ENCODE peak calls at places on chromosomes 6 and 20, in seven cellular contexts. One of them, this sample, is unnamed.

GRCh38 chr6:158460602-158461092 is 99.2 kb upstream of the TMEM181 start:
- DNase-seq in NB4: peak
- DNase-seq in endothelial cell of umbilical vein: peak
- DNase-seq in K562: no peak
- DNase-seq in A549: no peak
- DNase-seq in HCT116: no peak
- DNase-seq in WTC11: no peak
- DNase-seq in this sample: no peak

GRCh38 chr6:31510007-31510406 is 12.1 kb downstream of the MICB start:
- DNase-seq in WTC11: no peak
- DNase-seq in A549: no peak
- DNase-seq in endothelial cell of umbilical vein: no peak
- DNase-seq in K562: no peak
- DNase-seq in HCT116: no peak
- DNase-seq in NB4: no peak
- DNase-seq in this sample: no peak

GRCh38 chr6:124193132-124193531 is 389.5 kb downstream of the NKAIN2 start:
- DNase-seq in HCT116: no peak
- DNase-seq in WTC11: no peak
- DNase-seq in endothelial cell of umbilical vein: no peak
- DNase-seq in NB4: no peak
- DNase-seq in K562: no peak
- DNase-seq in A549: no peak
- DNase-seq in this sample: no peak

GRCh38 chr20:5899444-5899843 is 50.9 kb downstream of the TRMT6 start:
- DNase-seq in HCT116: no peak
- DNase-seq in WTC11: no peak
- DNase-seq in endothelial cell of umbilical vein: no peak
- DNase-seq in A549: no peak
- DNase-seq in K562: no peak
- DNase-seq in NB4: no peak
- DNase-seq in this sample: no peak

GRCh38 chr6:29710281-29710941 is 12.8 kb upstream of the HLA-F start:
- DNase-seq in WTC11: no peak
- DNase-seq in NB4: no peak
- DNase-seq in endothelial cell of umbilical vein: no peak
- DNase-seq in HCT116: no peak
- DNase-seq in K562: no peak
- DNase-seq in A549: no peak
- DNase-seq in this sample: no peak

GRCh38 chr20:47196091-47197081 is 160.1 kb downstream of the ZMYND8 start:
- DNase-seq in WTC11: peak
- DNase-seq in endothelial cell of umbilical vein: peak
- DNase-seq in K562: peak
- DNase-seq in NB4: peak
- DNase-seq in HCT116: peak
- DNase-seq in A549: peak
- DNase-seq in this sample: peak

GRCh38 chr6:19410477-19410876 is 426.7 kb upstream of the ID4 start:
- DNase-seq in K562: no peak
- DNase-seq in HCT116: no peak
- DNase-seq in NB4: no peak
- DNase-seq in endothelial cell of umbilical vein: no peak
- DNase-seq in A549: peak
- DNase-seq in WTC11: no peak
- DNase-seq in this sample: no peak

GRCh38 chr6:35258858-35259193 is 709 bp upstream of the ZNF76 start:
- DNase-seq in endothelial cell of umbilical vein: no peak
- DNase-seq in NB4: no peak
- DNase-seq in K562: peak
- DNase-seq in HCT116: peak
- DNase-seq in A549: no peak
- DNase-seq in WTC11: no peak
- DNase-seq in this sample: peak

GRCh38 chr20:61516398-61517208 is 264.5 kb downstream of the CDH4 start:
- DNase-seq in HCT116: no peak
- DNase-seq in endothelial cell of umbilical vein: no peak
- DNase-seq in A549: no peak
- DNase-seq in NB4: no peak
- DNase-seq in WTC11: no peak
- DNase-seq in K562: no peak
- DNase-seq in this sample: no peak

GRCh38 chr6:98835149-98836024 is 1.0 kb downstream of the POU3F2 start:
- DNase-seq in HCT116: no peak
- DNase-seq in endothelial cell of umbilical vein: no peak
- DNase-seq in NB4: no peak
- DNase-seq in K562: no peak
- DNase-seq in A549: peak
- DNase-seq in WTC11: no peak
- DNase-seq in this sample: no peak

DNA sequence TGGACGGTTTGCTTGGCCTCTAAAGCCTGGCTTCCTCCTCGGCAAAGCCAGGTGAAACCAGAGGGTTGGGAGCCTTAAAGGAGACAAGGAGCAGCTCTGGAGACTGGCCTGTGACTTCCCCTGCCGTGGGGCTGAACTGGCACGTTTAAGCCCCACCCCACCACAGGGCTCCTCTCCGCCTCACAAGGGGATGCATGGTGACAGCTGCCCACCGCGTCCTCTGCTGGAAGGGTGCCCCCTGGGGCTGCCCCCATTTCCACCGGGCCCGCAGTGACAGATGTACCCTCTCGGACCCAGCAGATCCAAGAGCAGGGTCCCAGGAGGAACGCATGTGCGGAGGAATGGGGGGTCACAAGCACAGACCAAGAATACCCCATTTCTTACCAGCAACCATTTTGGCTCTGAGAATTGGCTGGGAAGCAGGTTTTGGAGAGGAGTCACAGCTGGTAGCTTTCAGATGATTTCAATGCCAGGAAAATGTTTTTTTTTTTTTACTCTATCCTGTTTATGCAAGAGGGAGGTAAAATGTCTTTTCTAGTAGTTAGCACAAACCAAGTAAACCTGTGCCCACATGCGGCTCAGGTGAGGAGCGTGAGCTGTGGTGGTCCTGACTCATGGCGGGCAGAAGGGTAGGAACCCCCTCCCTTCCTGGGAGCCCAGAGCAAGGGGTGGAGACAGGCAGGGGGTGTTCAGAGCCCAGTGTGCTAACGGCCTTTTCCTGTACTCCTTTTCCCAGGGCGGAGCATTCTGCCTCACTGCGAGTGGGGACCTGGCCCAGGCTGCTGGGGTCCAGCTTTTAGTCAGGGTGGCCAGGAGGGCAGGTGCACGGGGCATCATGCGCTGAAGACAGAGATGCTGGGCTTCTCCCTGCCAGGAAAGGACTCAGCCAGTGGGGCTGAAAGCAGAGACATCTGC is 33.0 kb downstream of the FRMD1 start:
- DNase-seq in WTC11: no peak
- DNase-seq in HCT116: no peak
- DNase-seq in endothelial cell of umbilical vein: no peak
- DNase-seq in K562: no peak
- DNase-seq in NB4: no peak
- DNase-seq in A549: no peak
- DNase-seq in this sample: no peak
- TF ChIP-seq MAX in WTC11: no peak
- TF ChIP-seq MAX in HCT116: no peak
- TF ChIP-seq MAX in endothelial cell of umbilical vein: no peak
- TF ChIP-seq MAX in K562: no peak
- TF ChIP-seq MAX in NB4: no peak
- TF ChIP-seq MAX in A549: no peak
- TF ChIP-seq MAX in this sample: no peak

GRCh38 chr6:107999341-107999740 is 41.3 kb upstream of the SEC63 start:
- DNase-seq in NB4: no peak
- DNase-seq in K562: no peak
- DNase-seq in HCT116: no peak
- DNase-seq in WTC11: no peak
- DNase-seq in endothelial cell of umbilical vein: no peak
- DNase-seq in A549: no peak
- DNase-seq in this sample: no peak
- TF ChIP-seq MAX in NB4: no peak
- TF ChIP-seq MAX in K562: no peak
- TF ChIP-seq MAX in HCT116: no peak
- TF ChIP-seq MAX in WTC11: no peak
- TF ChIP-seq MAX in endothelial cell of umbilical vein: no peak
- TF ChIP-seq MAX in A549: no peak
- TF ChIP-seq MAX in this sample: no peak

DNA sequence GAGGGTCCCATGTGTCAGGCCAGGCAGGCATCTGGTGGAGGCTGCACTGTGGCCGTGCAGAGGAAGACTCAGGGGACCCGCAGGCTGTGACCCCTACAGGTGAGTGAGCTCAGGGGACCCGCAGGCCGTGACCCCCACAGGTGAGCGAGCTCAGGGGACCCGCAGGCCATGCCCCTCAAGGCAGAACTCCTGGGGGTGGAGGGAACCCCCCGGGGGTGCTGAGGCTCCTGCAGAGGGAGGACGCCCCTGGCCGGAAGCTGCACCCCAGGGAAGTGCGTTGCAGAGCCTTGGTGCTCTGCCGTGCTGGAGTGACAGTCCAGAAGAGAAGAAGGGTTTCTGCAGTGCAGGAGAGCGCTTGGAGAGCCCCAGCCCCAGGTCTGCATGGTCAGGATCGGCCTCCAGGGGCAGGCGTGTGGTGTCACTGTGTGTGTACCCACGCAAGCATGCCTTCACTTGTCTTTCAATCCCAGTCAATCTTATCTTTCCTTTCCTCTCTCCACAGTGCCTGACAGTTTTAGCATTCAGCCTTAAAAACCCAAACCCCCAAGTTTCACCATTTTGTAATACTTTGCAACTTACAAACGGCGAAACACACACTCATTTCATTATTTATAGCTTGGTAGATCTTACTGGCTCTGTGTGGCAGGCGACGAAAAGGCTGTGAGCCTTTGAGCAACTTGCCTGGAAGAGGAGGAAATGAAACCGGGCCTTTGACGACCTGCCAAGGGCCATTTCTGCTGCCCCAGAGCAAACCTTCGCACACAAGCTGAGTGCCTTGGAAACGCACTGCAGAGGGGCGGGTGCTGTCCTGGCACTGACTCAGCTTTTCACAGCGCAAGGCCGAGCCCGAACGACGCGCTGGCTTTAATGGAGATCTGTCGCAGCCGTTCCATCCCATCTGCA is 101.4 kb upstream of the AGPAT4 start:
- DNase-seq in NB4: peak
- DNase-seq in endothelial cell of umbilical vein: peak
- DNase-seq in K562: peak
- DNase-seq in HCT116: no peak
- DNase-seq in WTC11: peak
- DNase-seq in A549: peak
- DNase-seq in this sample: peak
- TF ChIP-seq MAX in NB4: no peak
- TF ChIP-seq MAX in endothelial cell of umbilical vein: no peak
- TF ChIP-seq MAX in K562: no peak
- TF ChIP-seq MAX in HCT116: no peak
- TF ChIP-seq MAX in WTC11: no peak
- TF ChIP-seq MAX in A549: no peak
- TF ChIP-seq MAX in this sample: no peak

DNA sequence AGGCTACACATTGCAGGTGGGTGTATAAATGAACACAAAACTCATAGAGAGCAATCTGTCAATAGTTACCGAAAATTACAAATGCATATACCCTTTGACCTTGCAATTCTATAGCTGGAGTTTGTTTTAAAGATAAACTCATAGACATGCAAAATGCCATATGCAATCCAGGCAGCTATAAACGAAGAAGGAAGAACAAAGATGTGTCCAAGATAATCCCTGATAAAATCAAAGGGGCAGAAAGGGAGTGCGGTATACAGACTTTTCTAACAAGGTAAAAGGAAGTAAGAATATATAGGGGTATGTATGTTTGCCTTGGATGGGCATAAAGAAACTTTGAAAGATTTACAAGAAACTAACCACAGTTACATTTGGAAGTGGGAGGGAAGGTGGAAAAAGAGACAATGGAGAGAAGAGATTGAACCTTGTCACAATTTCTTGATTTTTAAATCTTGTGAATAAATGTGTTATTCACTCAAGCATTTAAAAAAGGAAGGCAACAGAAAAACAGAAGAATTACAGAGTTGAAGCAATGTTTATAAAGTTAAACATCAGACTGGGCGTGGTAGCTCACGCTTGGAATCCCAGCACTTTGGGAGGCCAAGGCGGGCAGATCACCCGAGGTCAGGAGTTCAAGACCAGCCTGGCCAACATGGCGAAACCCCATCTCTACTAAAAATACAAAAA is 29.9 kb downstream of the FAM8A1 start:
- DNase-seq in K562: no peak
- DNase-seq in endothelial cell of umbilical vein: no peak
- DNase-seq in WTC11: no peak
- DNase-seq in NB4: no peak
- DNase-seq in HCT116: no peak
- DNase-seq in A549: no peak
- DNase-seq in this sample: no peak
- TF ChIP-seq MAX in K562: no peak
- TF ChIP-seq MAX in endothelial cell of umbilical vein: no peak
- TF ChIP-seq MAX in WTC11: no peak
- TF ChIP-seq MAX in NB4: no peak
- TF ChIP-seq MAX in HCT116: no peak
- TF ChIP-seq MAX in A549: no peak
- TF ChIP-seq MAX in this sample: no peak

GRCh38 chr6:170011233-170012142 is 260.1 kb downstream of the ERMARD start:
- DNase-seq in HCT116: no peak
- DNase-seq in A549: no peak
- DNase-seq in endothelial cell of umbilical vein: peak
- DNase-seq in K562: no peak
- DNase-seq in WTC11: no peak
- DNase-seq in NB4: no peak
- DNase-seq in this sample: no peak
- TF ChIP-seq MAX in HCT116: no peak
- TF ChIP-seq MAX in A549: no peak
- TF ChIP-seq MAX in endothelial cell of umbilical vein: no peak
- TF ChIP-seq MAX in K562: no peak
- TF ChIP-seq MAX in WTC11: no peak
- TF ChIP-seq MAX in NB4: no peak
- TF ChIP-seq MAX in this sample: no peak

DNA sequence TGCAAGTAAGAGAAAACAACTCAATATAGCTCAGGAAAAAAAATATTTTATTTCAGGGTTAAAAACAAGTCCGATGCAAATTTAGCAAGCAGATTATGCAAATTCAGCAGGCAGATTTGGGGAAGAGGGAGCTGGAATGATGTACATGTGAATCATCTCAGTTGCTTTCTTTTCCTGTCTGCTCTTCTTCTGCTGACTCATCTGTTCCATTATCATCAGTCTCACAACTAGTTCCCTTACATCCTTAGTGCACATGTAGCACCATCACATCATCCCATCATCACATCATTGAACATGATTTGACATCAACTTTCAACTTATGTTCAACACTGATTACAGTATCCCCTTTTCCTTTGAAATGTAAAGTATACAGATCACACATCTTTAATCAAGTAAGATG is 11.5 kb upstream of the DEFB113 start:
- DNase-seq in NB4: peak
- DNase-seq in A549: peak
- DNase-seq in WTC11: no peak
- DNase-seq in HCT116: no peak
- DNase-seq in endothelial cell of umbilical vein: no peak
- DNase-seq in K562: no peak
- DNase-seq in this sample: no peak
- TF ChIP-seq MAX in NB4: no peak
- TF ChIP-seq MAX in A549: no peak
- TF ChIP-seq MAX in WTC11: no peak
- TF ChIP-seq MAX in HCT116: no peak
- TF ChIP-seq MAX in endothelial cell of umbilical vein: no peak
- TF ChIP-seq MAX in K562: no peak
- TF ChIP-seq MAX in this sample: no peak

This sample was measured in HepG2.